ENCODE peak calls at places on chromosomes 13 and 19, in four cellular contexts. One of them, this sample, is unnamed.
A peak's percentile ranks its signal among the peaks of the same experiment; 100 is the strongest.

GRCh38 chr19:15328312-15328711 is 4.0 kb downstream of the BRD4 start:
- DNase-seq in astrocyte: no peak
- DNase-seq in H54: no peak
- DNase-seq in stomach: no peak
- DNase-seq in this sample: peak; percentile 68

GRCh38 chr13:80237646-80238045 is 103.3 kb downstream of the SPRY2 start:
- DNase-seq in astrocyte: peak; percentile 17
- DNase-seq in H54: no peak
- DNase-seq in stomach: no peak
- DNase-seq in this sample: no peak

GRCh38 chr19:15831626-15832025 is 16.2 kb upstream of the OR10H1 start:
- DNase-seq in astrocyte: no peak
- DNase-seq in H54: no peak
- DNase-seq in stomach: no peak
- DNase-seq in this sample: no peak

GRCh38 chr13:105918842-105919741 is 616.4 kb downstream of the EFNB2 start:
- DNase-seq in astrocyte: peak; percentile 76
- DNase-seq in H54: peak; percentile 88
- DNase-seq in stomach: peak; percentile 54
- DNase-seq in this sample: no peak

GRCh38 chr13:44309771-44310767 is 63.6 kb upstream of the SERP2 start:
- DNase-seq in astrocyte: peak; percentile 53
- DNase-seq in H54: no peak
- DNase-seq in stomach: peak; percentile 86
- DNase-seq in this sample: no peak

GRCh38 chr19:10227215-10227971 is 3.7 kb downstream of the S1PR2 start:
- DNase-seq in astrocyte: no peak
- DNase-seq in H54: no peak
- DNase-seq in stomach: no peak
- DNase-seq in this sample: no peak

GRCh38 chr13:114268344-114269280 is 12.8 kb upstream of the UPF3A start:
- DNase-seq in astrocyte: peak; percentile 61
- DNase-seq in H54: no peak
- DNase-seq in stomach: no peak
- DNase-seq in this sample: no peak

GRCh38 chr13:44470623-44471562 is 97.3 kb downstream of the SERP2 start:
- DNase-seq in astrocyte: peak; percentile 11
- DNase-seq in H54: no peak
- DNase-seq in stomach: no peak
- DNase-seq in this sample: no peak

GRCh38 chr19:58555920-58556632 is 1.2 kb upstream of the CHMP2A start:
- DNase-seq in astrocyte: no peak
- DNase-seq in H54: no peak
- DNase-seq in stomach: no peak
- DNase-seq in this sample: no peak